ENCODE peak calls at places on chromosomes 7 and 10, in six cellular contexts. B is IMR-90, J is HCT116, O is GM12878, I is K562, N is H1. K is an unnamed sample.

GRCh38 chr7:116553168-116553567 is 28.3 kb downstream of the CAV1 start:
- DNase-seq in B (no peak), J (no peak), O (no peak), I (no peak), N (no peak), K (no peak)

GRCh38 chr10:51403522-51403921 is 295.9 kb downstream of the CSTF2T start:
- DNase-seq in B (no peak), J (no peak), O (no peak), I (no peak), N (no peak), K (no peak)

GRCh38 chr10:19730071-19730470 is 86.2 kb upstream of the PLXDC2 start:
- DNase-seq in B (peak), J (no peak), O (no peak), I (no peak), N (no peak), K (no peak)

GRCh38 chr10:87656431-87657072 is 3.1 kb upstream of the PAPSS2 start:
- DNase-seq in B (peak), J (no peak), O (no peak), I (peak), N (no peak), K (peak)

GRCh38 chr7:5694221-5694754 is 87.2 kb downstream of the RNF216 start:
- DNase-seq in B (peak), J (no peak), O (no peak), I (no peak), N (no peak), K (no peak)

GRCh38 chr10:127979566-127979965 is 72.7 kb downstream of the PTPRE start:
- DNase-seq in B (no peak), J (no peak), O (no peak), I (no peak), N (no peak), K (no peak)

GRCh38 chr10:98516352-98516751 is 69.6 kb upstream of the HPS1 start:
- DNase-seq in B (no peak), J (no peak), O (no peak), I (no peak), N (no peak), K (no peak)

GRCh38 chr7:90251304-90251635 is 6.3 kb downstream of the CFAP69 start:
- DNase-seq in B (no peak), J (no peak), O (no peak), I (no peak), N (no peak), K (no peak)

GRCh38 chr10:126243976-126244375 is 144.3 kb downstream of the ADAM12 start:
- DNase-seq in B (peak), J (no peak), O (no peak), I (no peak), N (no peak), K (no peak)

GRCh38 chr10:74081192-74081803 is 69.3 kb downstream of the AP3M1 start:
- DNase-seq in B (peak), J (peak), O (no peak), I (peak), N (no peak), K (peak)

GRCh38 chr10:12697741-12698140 is 303.8 kb downstream of the CCDC3 start:
- DNase-seq in B (no peak), J (no peak), O (no peak), I (no peak), N (no peak), K (no peak)

GRCh38 chr10:14186245-14186644 is 144.5 kb downstream of the FRMD4A start:
- DNase-seq in B (peak), J (no peak), O (no peak), I (peak), N (no peak), K (peak)

GRCh38 chr10:12448340-12448728 is 99.0 kb downstream of the CAMK1D start:
- DNase-seq in B (no peak), J (no peak), O (no peak), I (no peak), N (no peak), K (no peak)

GRCh38 chr10:124728830-124729661 is 15.1 kb downstream of the FAM53B start:
- DNase-seq in B (no peak), J (no peak), O (no peak), I (no peak), N (no peak), K (no peak)

GRCh38 chr10:35875281-35875680 is 233.2 kb upstream of the FZD8 start:
- DNase-seq in B (peak), J (no peak), O (no peak), I (no peak), N (no peak), K (no peak)

GRCh38 chr7:157010588-157011332 is at the start of gene MNX1:
- DNase-seq in B (no peak), J (peak), O (no peak), I (peak), N (no peak), K (peak)

GRCh38 chr10:129958118-129958685 is 5.9 kb downstream of the EBF3 start:
- DNase-seq in B (no peak), J (no peak), O (no peak), I (no peak), N (no peak), K (no peak)

GRCh38 chr10:93478873-93479272 is 3.3 kb downstream of the MYOF start:
- DNase-seq in B (no peak), J (no peak), O (no peak), I (no peak), N (no peak), K (no peak)

DNA sequence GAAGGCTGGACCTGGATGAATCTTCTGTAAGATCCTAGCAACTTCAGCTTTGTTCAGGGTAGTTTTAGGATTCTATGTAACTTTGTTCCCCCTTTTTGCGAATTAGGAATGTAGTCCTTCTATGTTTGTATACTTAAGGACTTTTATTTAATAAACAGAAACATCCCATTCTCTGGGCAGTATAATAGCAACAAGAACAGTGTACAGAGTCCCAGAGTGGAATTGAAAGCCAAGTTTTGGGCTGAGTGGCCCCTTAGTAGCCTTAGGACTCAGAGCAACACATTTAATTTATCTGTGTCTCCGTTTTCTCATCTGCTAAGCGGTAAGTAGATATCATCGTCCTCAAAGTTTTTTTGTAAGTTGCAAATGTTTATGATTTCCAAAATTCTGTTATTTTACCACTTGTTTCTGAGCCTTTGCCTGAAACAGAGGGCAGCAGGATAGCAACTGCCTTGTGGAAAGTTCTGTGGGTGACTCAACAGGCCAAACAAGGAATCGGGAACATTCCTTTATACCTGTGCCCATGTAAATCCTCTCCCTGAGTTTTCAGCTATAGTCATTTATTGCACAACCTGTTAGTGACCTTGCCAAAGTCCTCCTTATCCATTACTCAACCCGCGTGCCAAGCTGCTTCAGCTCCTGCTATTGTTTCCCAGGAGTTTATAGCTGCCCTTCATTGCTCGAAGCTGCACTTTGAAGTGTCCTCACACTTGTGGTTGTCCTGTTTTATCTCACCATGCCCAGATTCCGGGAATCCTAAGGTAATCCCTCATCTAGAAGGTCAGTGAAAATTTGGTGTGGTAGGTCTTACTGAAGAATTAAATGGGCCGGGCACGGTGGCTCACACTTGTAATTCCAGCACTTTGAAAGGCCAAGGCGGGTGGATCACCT is 199.1 kb upstream of the AHR start:
- DNase-seq in B (no peak), J (peak), O (no peak), I (no peak), N (no peak), K (peak)
- TF ChIP-seq CEBPB in B (peak), J (peak), O (no peak), I (no peak), N (no peak), K (peak)

GRCh38 chr10:11058965-11059364 is 41.3 kb downstream of the CELF2 start:
- DNase-seq in B (peak), J (no peak), O (no peak), I (no peak), N (no peak), K (no peak)
- TF ChIP-seq CEBPB in B (peak), J (no peak), O (no peak), I (no peak), N (no peak), K (no peak)

DNA sequence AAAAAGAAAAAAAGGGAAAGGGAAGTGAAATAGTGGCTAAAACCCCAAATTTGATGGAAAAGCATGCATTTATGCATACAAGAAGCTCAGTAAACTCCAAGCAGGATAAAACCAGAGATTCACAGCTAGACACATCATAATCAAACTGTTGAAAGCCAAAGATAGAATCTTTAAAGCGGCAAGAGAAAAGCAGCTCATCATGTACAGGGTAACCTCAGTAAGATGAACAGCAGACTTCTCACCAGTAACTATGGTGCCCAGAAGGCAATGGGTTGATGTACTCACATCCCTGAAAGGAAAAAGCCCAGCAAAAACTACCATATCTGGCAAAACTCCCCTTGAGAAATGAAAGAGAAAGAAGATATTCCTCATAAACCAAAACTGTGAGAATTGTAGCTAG is 60.4 kb downstream of the TPST1 start:
- DNase-seq in B (peak), J (no peak), O (no peak), I (peak), N (no peak), K (no peak)
- TF ChIP-seq CEBPB in B (no peak), J (no peak), O (no peak), I (no peak), N (no peak), K (no peak)

DNA sequence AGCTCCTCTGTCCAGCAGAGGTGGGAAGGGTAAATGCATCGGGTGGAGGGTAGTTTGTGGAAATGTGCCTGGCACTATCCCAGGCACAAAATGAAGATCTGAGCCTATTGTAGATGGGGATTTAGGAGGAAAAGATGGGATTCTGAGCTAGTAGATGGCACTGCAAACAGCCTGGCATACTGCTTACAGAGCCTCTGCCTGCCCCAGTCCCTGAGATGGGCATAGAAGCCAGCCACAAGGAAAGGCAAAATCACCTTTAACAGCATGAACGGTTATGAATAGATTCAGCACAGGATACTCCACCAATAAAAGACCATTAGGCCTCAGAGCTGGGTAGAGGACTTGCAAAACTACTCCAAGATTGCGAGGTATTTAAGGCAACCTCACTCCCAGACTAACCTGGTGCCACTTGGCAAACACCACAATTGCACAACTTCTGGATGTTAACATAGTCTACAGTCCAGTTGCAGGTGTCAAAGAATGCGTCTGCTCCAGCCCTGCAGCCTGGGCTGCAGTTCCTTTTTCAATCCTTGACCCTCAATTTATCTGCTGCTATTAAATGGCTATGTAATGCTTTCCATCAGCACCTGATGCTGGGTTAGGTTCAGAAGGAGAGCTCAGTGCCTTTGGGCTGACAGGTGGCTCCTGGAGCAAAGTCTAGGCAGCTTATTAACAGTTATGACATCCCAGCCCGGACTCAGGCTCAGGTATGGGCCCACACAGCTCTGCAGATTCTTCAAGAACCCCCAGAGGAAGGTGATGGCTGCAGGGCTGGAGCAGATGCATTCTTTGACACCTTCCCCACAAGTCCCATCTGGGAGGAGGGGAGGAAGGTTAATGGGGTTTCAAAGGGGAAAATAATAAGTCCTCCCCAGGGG is 34.0 kb downstream of the CDHR3 start:
- DNase-seq in B (no peak), J (no peak), O (no peak), I (no peak), N (no peak), K (no peak)
- TF ChIP-seq CEBPB in B (no peak), J (no peak), O (no peak), I (no peak), N (no peak), K (no peak)

GRCh38 chr7:42460148-42460547 is 223.1 kb upstream of the GLI3 start:
- DNase-seq in B (no peak), J (no peak), O (no peak), I (no peak), N (no peak), K (no peak)

GRCh38 chr7:42461537-42461936 is 224.5 kb upstream of the GLI3 start:
- DNase-seq in B (no peak), J (no peak), O (no peak), I (no peak), N (no peak), K (no peak)

GRCh38 chr7:42457663-42458062 is 220.7 kb upstream of the GLI3 start:
- DNase-seq in B (no peak), J (no peak), O (no peak), I (no peak), N (no peak), K (no peak)

GRCh38 chr7:42456756-42457276 is 219.8 kb upstream of the GLI3 start:
- DNase-seq in B (no peak), J (no peak), O (no peak), I (no peak), N (no peak), K (no peak)

DNA sequence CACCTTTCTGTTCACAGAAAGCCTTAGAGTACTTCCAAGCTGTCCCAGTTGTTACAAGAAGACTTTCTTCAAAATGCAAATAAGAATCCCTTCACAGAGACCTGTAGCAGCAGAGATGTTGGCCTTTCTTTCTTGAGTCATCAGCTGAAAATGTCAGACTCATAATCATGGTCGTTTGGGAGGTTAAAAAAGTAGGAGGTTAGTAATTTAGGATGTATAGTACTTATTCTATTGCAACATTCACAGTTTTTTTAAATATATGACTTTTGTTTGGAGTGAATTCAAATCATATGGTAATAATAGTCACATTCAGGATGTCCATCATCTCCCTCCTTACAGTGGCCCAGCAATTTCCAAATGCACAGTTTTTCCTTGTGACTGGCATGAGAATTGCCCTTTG is 223.9 kb upstream of the GLI3 start:
- DNase-seq in B (no peak), J (no peak), O (no peak), I (no peak), N (no peak), K (no peak)
- TF ChIP-seq CEBPB in B (no peak), J (no peak), O (no peak), I (no peak), N (no peak), K (no peak)

GRCh38 chr7:2479276-2480070 is 3.3 kb upstream of the GRIFIN start:
- DNase-seq in B (no peak), J (no peak), O (no peak), I (no peak), N (no peak), K (no peak)
- TF ChIP-seq CEBPB in B (no peak), J (no peak), O (no peak), I (no peak), N (no peak), K (no peak)

DNA sequence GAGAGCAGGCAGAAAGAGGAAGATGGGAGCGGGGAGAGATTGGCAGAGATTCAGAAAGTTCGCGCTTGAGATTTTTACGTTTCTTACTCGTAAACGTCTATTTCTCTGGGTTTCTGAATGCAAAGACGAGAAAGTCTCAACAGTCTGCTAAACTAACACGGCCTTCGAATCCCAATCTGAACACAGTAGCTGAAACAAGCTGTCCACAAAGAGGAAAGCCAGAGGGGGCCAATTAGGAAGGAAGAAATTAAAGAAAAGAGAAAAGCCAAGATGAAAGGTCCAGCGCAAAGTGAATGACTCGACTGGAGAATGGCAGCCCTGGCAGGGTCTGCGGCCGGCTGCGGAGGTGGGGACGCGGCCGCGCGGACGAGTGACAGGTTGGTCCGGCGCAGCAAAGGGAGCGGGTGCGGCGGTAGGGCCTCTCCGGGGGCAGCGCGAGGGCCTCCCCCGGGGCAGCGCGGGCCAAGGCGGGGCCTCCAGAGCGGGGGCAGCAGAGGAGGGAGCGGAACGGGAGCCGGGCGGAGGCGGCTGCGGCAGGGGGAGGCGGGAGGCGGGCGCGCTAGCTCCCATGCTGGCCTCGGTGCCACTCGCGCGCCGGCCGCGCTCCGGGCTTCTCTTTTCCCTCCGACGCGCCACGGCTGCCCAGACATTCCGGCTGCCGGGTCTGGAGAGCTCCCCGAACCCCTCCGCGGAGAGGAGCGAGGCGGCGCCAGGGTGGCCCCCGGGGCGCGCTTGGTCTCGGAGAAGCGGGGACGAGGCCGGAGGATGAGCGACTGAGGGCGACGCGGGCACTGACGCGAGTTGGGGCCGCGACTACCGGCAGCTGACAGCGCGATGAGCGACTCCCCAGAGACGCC is at the start of gene VWC2:
- DNase-seq in B (no peak), J (no peak), O (no peak), I (no peak), N (no peak), K (no peak)
- TF ChIP-seq CEBPB in B (no peak), J (no peak), O (no peak), I (no peak), N (no peak), K (no peak)

DNA sequence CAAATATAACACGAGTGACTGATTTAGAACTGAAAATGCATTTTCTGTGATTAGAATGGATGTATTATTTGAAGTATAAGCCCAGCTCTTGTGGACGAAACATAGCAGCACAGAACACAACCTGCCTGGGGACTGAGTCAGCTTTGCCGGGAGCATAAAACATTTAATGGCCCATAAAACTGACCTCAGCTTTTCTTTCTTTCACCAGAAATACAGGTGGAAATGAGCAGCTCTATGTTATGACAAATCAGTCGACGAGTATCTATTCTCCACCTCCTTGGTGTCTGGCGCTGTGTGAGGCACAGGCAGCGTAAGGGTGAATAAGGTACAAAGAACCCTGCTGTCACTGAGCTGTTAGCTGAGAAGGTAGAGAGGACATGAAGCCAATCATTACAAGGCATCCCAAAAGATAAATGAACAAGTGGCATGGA is 471.6 kb upstream of the AKR1E2 start:
- DNase-seq in B (peak), J (peak), O (no peak), I (no peak), N (no peak), K (peak)
- TF ChIP-seq CEBPB in B (no peak), J (peak), O (no peak), I (no peak), N (no peak), K (no peak)

DNA sequence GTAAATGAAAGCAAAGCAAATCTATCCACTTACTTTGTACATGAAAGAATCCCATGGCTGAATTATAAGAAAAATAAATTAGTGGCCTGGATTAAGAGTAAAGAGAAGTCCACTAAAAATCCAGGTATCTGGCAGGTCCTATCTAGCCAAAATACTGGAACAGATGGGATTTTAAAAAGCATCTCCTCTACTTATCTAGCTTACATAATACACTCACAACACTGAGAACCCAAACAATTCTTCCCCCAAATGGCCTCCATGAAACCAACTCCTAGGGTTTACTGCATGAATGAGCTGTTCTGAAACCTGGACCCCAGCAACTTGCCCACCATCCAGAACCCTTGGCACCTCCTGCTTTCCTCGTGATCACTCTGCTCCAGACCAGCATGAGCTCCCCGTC is 61.3 kb downstream of the AFAP1L2 start:
- DNase-seq in B (no peak), J (no peak), O (no peak), I (no peak), N (no peak), K (no peak)
- TF ChIP-seq CEBPB in B (no peak), J (no peak), O (no peak), I (no peak), N (no peak), K (no peak)

GRCh38 chr10:100977436-100977835 is 8.1 kb downstream of the SEMA4G start:
- DNase-seq in B (no peak), J (no peak), O (no peak), I (no peak), N (no peak), K (no peak)
- TF ChIP-seq CEBPB in B (no peak), J (no peak), O (no peak), I (no peak), N (no peak), K (no peak)